ENCODE peak calls at places on chromosomes 13 and 19, in four cellular contexts. D is IMR-90, Y is K562, Q is HepG2. H is an unnamed sample.

GRCh38 chr13:103799028-103799427 is 732.8 kb upstream of the SLC10A2 start:
- DNase-seq in D (no peak), Y (no peak), Q (no peak), H (no peak)

GRCh38 chr19:15427350-15427700 is 8.5 kb upstream of the AKAP8L start:
- DNase-seq in D (no peak), Y (no peak), Q (no peak), H (no peak)

GRCh38 chr13:47413112-47413511 is 516.3 kb upstream of the HTR2A start:
- DNase-seq in D (peak), Y (no peak), Q (no peak), H (no peak)

GRCh38 chr13:110562696-110563462 is 1.4 kb upstream of the RAB20 start:
- DNase-seq in D (no peak), Y (no peak), Q (peak), H (no peak)

GRCh38 chr13:37715606-37716015 is 117.0 kb upstream of the POSTN start:
- DNase-seq in D (peak), Y (no peak), Q (no peak), H (peak)

GRCh38 chr13:46605824-46606554 is 53.0 kb downstream of the LRCH1 start:
- DNase-seq in D (no peak), Y (no peak), Q (no peak), H (no peak)

GRCh38 chr19:3457531-3458228 is 22.6 kb downstream of the SMIM24 start:
- DNase-seq in D (no peak), Y (peak), Q (no peak), H (no peak)

GRCh38 chr19:35328851-35329285 is at the start of gene CD22:
- DNase-seq in D (no peak), Y (no peak), Q (no peak), H (no peak)

GRCh38 chr19:19171821-19172532 is 1.9 kb upstream of the MEF2B start:
- DNase-seq in D (peak), Y (peak), Q (peak), H (no peak)

GRCh38 chr19:2051771-2052704 is 994 bp upstream of the MKNK2 start:
- DNase-seq in D (no peak), Y (no peak), Q (no peak), H (no peak)

GRCh38 chr19:52219611-52220010 is 29.8 kb downstream of the PPP2R1A start:
- DNase-seq in D (no peak), Y (no peak), Q (no peak), H (no peak)

GRCh38 chr13:77507931-77508776 is 27.4 kb upstream of the SCEL start:
- DNase-seq in D (peak), Y (no peak), Q (no peak), H (no peak)

GRCh38 chr13:98142427-98143156 is at the start of gene FARP1:
- DNase-seq in D (peak), Y (peak), Q (peak), H (peak)

GRCh38 chr19:39236527-39236926 is 8.3 kb downstream of the IFNL3 start:
- DNase-seq in D (no peak), Y (no peak), Q (no peak), H (no peak)

GRCh38 chr19:50036905-50037304 is 11.1 kb downstream of the ZNF473 start:
- DNase-seq in D (no peak), Y (no peak), Q (no peak), H (no peak)

GRCh38 chr19:13100031-13100588 is 2.5 kb downstream of the LYL1 start:
- DNase-seq in D (no peak), Y (no peak), Q (no peak), H (peak)

GRCh38 chr13:93388701-93389100 is 162.1 kb downstream of the GPC6 start:
- DNase-seq in D (peak), Y (no peak), Q (no peak), H (no peak)

GRCh38 chr19:32222594-32222993 is 122.8 kb upstream of the ZNF507 start:
- DNase-seq in D (no peak), Y (no peak), Q (no peak), H (no peak)

GRCh38 chr19:33197591-33198000 is 3.5 kb downstream of the LRP3 start:
- DNase-seq in D (no peak), Y (no peak), Q (peak), H (no peak)

GRCh38 chr19:8352134-8352827 is 9.2 kb upstream of the KANK3 start:
- DNase-seq in D (peak), Y (no peak), Q (no peak), H (no peak)

GRCh38 chr19:51219307-51219706 is 5.6 kb upstream of the CD33 start:
- DNase-seq in D (no peak), Y (no peak), Q (no peak), H (no peak)

GRCh38 chr19:51440846-51441409 is 17.3 kb downstream of the SIGLEC8 start:
- DNase-seq in D (no peak), Y (peak), Q (no peak), H (no peak)

GRCh38 chr13:32639502-32640105 is 53.4 kb downstream of the PDS5B start:
- DNase-seq in D (peak), Y (peak), Q (peak), H (peak)

GRCh38 chr13:43935878-43936277 is 56.2 kb downstream of the LACC1 start:
- DNase-seq in D (no peak), Y (no peak), Q (no peak), H (no peak)

DNA sequence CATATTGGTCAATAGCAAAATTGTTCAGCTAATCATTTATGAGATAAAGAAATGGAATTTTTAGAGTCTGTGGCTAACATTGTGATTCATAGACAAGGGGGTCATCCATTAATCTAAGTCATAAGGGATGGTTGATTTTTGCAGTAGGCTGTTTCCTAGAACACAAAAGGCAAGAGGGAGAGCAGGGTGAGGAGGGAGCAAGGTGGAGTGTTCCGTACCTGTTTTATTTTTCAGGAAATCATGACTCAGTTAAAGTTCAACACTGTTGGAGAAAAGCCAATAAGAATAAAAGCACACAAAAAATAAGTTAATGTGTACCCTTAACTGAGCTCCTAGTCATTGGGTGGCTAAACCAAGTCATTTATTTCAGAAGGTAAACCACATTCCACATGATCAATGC is 512.4 kb upstream of the ATXN8OS start:
- DNase-seq in D (no peak), Y (no peak), Q (no peak), H (no peak)
- TF ChIP-seq MAZ in D (no peak), Y (no peak), Q (no peak), H (no peak)

DNA sequence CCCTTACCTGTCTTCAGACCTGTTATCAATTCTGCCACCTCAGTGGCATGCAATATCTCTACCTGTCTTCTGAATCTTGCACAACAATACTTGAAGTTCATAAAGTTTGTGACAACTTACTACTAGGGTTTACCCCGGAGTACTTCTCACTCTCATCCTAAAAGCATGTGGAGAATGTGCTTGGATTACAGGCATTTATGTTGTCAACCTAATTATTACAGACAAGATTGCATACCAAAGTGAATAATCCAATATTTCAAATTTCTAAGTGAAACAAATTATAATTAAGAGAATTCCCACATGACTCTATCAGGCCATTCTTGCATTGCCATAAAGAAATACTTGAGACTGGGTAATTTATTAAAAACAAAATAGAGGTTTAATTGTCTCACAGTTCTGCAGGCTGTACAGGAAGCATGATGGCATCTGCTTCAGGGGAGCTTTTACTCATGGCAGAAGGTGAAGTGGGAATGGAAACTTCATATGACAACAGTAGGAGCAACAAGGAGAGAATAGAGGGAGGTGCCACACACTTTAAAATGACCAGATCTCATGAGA is 661.0 kb upstream of the SPRY2 start:
- DNase-seq in D (no peak), Y (no peak), Q (no peak), H (no peak)
- TF ChIP-seq MAZ in D (no peak), Y (no peak), Q (no peak), H (no peak)

DNA sequence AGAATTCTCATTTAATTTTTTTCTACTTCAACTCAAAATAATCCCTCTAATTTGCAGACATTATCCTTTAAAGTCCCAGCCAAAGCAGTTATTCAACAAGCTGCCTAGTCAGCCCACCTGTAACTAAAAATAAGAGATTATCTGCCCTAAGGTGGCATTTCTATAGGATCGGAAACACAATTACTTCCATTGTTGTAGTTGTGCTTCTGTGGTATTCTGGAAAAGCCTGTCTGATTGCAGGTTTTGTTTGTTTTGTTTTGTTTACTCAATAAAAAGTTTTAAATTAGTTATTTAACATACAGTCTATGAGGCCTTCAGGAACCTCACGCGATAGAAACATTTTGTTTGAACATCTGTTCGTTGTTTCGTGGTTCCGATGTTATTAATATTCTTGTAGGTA is 101.0 kb downstream of the ZIC5 start:
- DNase-seq in D (no peak), Y (no peak), Q (no peak), H (no peak)
- TF ChIP-seq MAZ in D (no peak), Y (no peak), Q (no peak), H (no peak)

GRCh38 chr13:23450340-23451046 is 17.0 kb upstream of the SACS start:
- DNase-seq in D (no peak), Y (no peak), Q (no peak), H (no peak)
- TF ChIP-seq MAZ in D (no peak), Y (no peak), Q (no peak), H (no peak)

GRCh38 chr13:52428295-52428694 is 22.1 kb downstream of the VPS36 start:
- DNase-seq in D (peak), Y (no peak), Q (peak), H (no peak)
- TF ChIP-seq MAZ in D (no peak), Y (no peak), Q (no peak), H (no peak)

GRCh38 chr19:48965033-48965805 is at the start of gene FTL:
- DNase-seq in D (peak), Y (peak), Q (peak), H (peak)

GRCh38 chr19:48964205-48965032 is 690 bp upstream of the FTL start:
- DNase-seq in D (peak), Y (no peak), Q (peak), H (peak)

GRCh38 chr19:48966541-48967345 is 1.6 kb downstream of the FTL start:
- DNase-seq in D (no peak), Y (no peak), Q (no peak), H (no peak)

GRCh38 chr19:48967346-48968178 is 2.5 kb downstream of the FTL start:
- DNase-seq in D (peak), Y (no peak), Q (peak), H (peak)

DNA sequence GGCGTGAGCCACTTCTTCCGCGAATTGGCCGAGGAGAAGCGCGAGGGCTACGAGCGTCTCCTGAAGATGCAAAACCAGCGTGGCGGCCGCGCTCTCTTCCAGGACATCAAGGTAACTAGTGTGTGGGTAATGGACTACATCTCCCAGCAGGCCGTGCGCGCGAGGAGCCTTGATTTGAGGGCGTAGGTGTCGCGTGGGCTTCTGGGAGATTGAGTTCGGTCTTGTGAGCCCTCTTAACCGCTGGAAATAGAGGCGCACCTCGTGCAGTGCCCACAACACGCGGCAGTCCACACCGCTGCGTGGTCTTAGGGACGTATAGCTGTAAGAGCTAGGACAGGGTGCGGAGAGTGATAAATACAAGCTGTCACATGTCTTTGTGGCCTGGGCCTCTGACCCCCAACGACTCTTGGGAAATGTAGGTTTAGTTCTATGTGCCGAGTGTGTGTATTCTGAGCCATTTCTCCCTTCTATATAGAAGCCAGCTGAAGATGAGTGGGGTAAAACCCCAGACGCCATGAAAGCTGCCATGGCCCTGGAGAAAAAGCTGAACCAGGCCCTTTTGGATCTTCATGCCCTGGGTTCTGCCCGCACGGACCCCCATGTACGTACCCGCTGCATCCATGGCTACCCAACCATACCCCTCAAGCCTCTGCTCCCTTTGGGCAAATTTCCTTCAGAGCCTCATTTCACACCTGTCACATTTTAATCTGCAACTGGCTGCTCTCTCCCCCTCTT is 864 bp downstream of the FTL start:
- DNase-seq in D (peak), Y (peak), Q (peak), H (peak)
- TF ChIP-seq MAZ in D (no peak), Y (no peak), Q (no peak), H (no peak)

DNA sequence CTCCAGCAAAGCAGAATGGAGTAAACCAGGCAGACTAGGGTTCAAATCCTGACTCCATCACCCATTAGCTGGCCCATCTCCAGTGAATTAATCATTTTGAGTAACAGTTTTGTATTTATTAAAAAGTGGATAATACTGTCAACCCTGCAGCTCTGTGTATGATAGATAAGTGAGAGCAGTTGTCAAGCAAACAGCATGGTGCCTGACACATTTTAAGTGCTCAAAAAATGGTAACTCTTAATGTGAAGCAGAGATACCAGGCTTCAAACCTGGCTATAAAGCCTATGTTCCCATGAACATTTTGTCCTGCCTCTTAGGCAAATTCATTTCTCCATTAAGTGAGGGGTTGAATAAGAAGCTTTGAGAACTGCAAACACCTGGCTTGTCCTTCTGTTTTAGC is 409.6 kb downstream of the TBC1D4 start:
- DNase-seq in D (no peak), Y (no peak), Q (no peak), H (no peak)
- TF ChIP-seq MAZ in D (no peak), Y (no peak), Q (no peak), H (no peak)